ENCODE peak calls at places on chromosome 5, in ten cellular contexts. Y is psoas muscle; R is lower leg skin; V is GM13977; U is uterus; H is CD4-positive, alpha-beta T cell; C is fibroblast of the aortic adventitia; M is fibroblast of mammary gland; G is spleen; F is mucosa of descending colon. T is an unnamed sample.

GRCh38 chr5:65481635-65482271 is at the start of gene ADAMTS6:
- DNase-seq in Y (peak), R (peak), V (peak), U (peak), H (peak), C (peak), M (peak), G (peak), F (peak), T (peak)

GRCh38 chr5:78569441-78569840 is 79.1 kb downstream of the LHFPL2 start:
- DNase-seq in Y (peak), R (no peak), V (no peak), U (peak), H (no peak), C (peak), M (peak), G (no peak), F (no peak), T (no peak)

GRCh38 chr5:36944607-36945225 is 68.1 kb downstream of the NIPBL start:
- DNase-seq in Y (no peak), R (no peak), V (peak), U (no peak), H (no peak), C (peak), M (peak), G (no peak), F (no peak), T (no peak)

GRCh38 chr5:142233083-142234032 is 91.5 kb downstream of the SPRY4 start:
- DNase-seq in Y (no peak), R (no peak), V (no peak), U (no peak), H (no peak), C (no peak), M (no peak), G (no peak), F (no peak), T (no peak)

GRCh38 chr5:142783601-142784291 is 13.6 kb downstream of the ARHGAP26 start:
- DNase-seq in Y (peak), R (peak), V (no peak), U (no peak), H (no peak), C (peak), M (peak), G (no peak), F (no peak), T (no peak)

GRCh38 chr5:107090471-107090870 is 580.3 kb downstream of the EFNA5 start:
- DNase-seq in Y (no peak), R (no peak), V (no peak), U (no peak), H (no peak), C (no peak), M (no peak), G (no peak), F (no peak), T (no peak)

GRCh38 chr5:98775962-98776687 is 2.7 kb downstream of the RGMB start:
- DNase-seq in Y (no peak), R (no peak), V (no peak), U (no peak), H (no peak), C (peak), M (peak), G (no peak), F (no peak), T (no peak)

GRCh38 chr5:10537614-10538013 is 26.3 kb upstream of the ANKRD33B start:
- DNase-seq in Y (no peak), R (no peak), V (no peak), U (no peak), H (no peak), C (no peak), M (no peak), G (no peak), F (no peak), T (no peak)

GRCh38 chr5:129345213-129345925 is 114.7 kb upstream of the ADAMTS19 start:
- DNase-seq in Y (no peak), R (no peak), V (no peak), U (no peak), H (no peak), C (no peak), M (no peak), G (no peak), F (no peak), T (no peak)

GRCh38 chr5:179201986-179202385 is 141.8 kb downstream of the ZNF354C start:
- DNase-seq in Y (peak), R (no peak), V (no peak), U (no peak), H (no peak), C (no peak), M (no peak), G (peak), F (no peak), T (no peak)

GRCh38 chr5:141369994-141370848 is at the start of gene PCDHGB3:
- DNase-seq in Y (no peak), R (no peak), V (peak), U (no peak), H (no peak), C (peak), M (peak), G (no peak), F (peak), T (no peak)

GRCh38 chr5:134784946-134785620 is 26.5 kb downstream of the DDX46 start:
- DNase-seq in Y (no peak), R (no peak), V (no peak), U (no peak), H (no peak), C (peak), M (peak), G (no peak), F (no peak), T (no peak)

GRCh38 chr5:119427052-119427451 is 25.2 kb upstream of the HSD17B4 start:
- DNase-seq in Y (no peak), R (no peak), V (no peak), U (no peak), H (no peak), C (no peak), M (no peak), G (no peak), F (no peak), T (no peak)
- TF ChIP-seq CTCF in Y (no peak), R (no peak), V (no peak), U (no peak), H (no peak), C (no peak), M (no peak), G (no peak), F (no peak), T (no peak)

GRCh38 chr5:146208916-146209522 is 5.6 kb downstream of the RBM27 start:
- DNase-seq in Y (no peak), R (no peak), V (no peak), U (no peak), H (no peak), C (no peak), M (no peak), G (no peak), F (no peak), T (no peak)
- TF ChIP-seq CTCF in Y (peak), R (no peak), V (peak), U (no peak), H (no peak), C (peak), M (peak), G (no peak), F (no peak), T (no peak)

GRCh38 chr5:29370248-29370647 is 1823.2 kb upstream of the CDH6 start:
- DNase-seq in Y (no peak), R (no peak), V (no peak), U (no peak), H (no peak), C (no peak), M (no peak), G (no peak), F (no peak), T (no peak)

DNA sequence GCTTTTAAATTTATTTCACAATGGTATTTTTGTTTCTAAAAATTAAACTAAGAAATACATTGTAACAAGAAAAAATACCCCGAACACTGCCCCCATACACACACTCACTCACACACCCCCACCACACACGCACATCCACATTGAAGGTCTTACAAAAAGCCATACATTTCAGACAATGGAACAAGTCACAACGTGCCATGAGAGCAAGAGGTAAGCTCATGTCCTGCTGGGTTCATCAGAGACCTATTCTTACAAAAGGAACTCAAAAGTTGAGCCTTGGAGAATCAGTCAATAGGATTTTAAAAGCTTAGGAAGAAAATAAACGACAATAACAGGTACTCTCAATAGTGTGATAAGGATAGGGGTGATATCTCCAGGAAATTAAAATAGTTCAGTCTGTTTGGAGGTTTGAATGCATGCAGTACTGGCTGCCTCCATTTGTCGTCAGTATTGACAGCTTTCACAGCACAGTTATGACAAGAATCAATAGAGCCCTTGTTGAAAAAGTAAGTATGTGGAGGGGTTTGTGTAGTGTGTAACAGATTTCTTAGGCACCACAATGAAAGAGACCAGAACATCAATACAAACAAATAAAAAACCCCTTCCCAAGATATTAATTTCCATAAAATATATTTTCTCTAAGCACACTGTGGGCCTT is 1826.2 kb upstream of the CDH6 start:
- DNase-seq in Y (no peak), R (no peak), V (no peak), U (no peak), H (no peak), C (no peak), M (no peak), G (no peak), F (no peak), T (no peak)
- TF ChIP-seq CTCF in Y (no peak), R (no peak), V (peak), U (no peak), H (no peak), C (no peak), M (no peak), G (no peak), F (no peak), T (peak)

GRCh38 chr5:96935556-96936430 is at the start of gene LNPEP:
- DNase-seq in Y (peak), R (peak), V (peak), U (peak), H (peak), C (peak), M (peak), G (peak), F (peak), T (peak)

GRCh38 chr5:96936431-96937221 is 746 bp downstream of the LNPEP start:
- DNase-seq in Y (peak), R (peak), V (peak), U (peak), H (peak), C (peak), M (peak), G (peak), F (no peak), T (peak)

GRCh38 chr5:96934291-96934694 is 1.6 kb upstream of the LNPEP start:
- DNase-seq in Y (no peak), R (no peak), V (no peak), U (no peak), H (no peak), C (peak), M (peak), G (no peak), F (no peak), T (no peak)

GRCh38 chr5:96933764-96934163 is 2.1 kb upstream of the LNPEP start:
- DNase-seq in Y (no peak), R (no peak), V (no peak), U (no peak), H (no peak), C (no peak), M (no peak), G (no peak), F (no peak), T (no peak)

DNA sequence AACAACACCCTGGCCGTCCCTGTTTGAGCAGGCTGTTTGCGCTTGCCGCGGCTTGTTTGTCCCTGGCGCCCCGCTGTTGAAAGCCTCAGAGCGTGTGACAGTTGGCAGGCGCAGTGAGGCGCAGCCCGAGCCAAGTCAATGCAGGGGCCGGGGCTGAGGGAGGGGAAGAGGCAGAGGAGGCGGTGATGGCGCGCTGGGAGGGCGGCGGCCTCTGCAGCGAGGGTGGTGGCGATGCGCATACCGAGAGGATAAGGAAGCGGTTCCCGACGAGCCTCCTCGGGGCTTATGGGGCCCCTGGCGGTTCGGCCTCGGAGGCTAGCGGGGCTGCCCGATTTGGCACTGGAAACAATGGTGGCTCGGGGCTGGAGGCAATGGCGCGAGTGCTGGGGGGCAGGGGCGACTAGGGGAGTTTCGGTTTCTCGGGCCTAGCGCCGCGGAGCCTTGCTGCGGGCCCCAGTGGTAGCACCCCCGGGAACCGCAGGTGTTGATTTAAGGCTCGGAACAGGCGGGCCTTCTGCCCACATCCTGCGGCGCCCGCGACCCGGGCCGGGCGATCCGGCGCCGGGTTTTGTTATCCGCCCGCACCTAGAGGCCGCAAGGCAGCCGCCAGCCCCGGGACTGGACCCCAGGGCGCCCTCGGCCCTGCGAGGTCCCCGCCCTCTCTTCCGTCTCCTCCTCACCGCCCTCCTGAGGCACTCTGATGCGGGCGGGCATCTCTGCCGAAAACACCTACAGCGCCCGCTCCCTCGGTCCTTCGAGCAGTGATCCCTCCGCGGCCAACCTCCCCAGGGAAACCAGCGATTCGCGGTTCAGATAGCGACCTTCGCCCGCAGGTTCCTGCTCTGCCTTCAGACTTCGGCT is 955 bp upstream of the LNPEP start:
- DNase-seq in Y (peak), R (peak), V (peak), U (peak), H (peak), C (peak), M (peak), G (peak), F (peak), T (peak)
- TF ChIP-seq CTCF in Y (no peak), R (no peak), V (no peak), U (no peak), H (no peak), C (no peak), M (no peak), G (no peak), F (no peak), T (peak)

DNA sequence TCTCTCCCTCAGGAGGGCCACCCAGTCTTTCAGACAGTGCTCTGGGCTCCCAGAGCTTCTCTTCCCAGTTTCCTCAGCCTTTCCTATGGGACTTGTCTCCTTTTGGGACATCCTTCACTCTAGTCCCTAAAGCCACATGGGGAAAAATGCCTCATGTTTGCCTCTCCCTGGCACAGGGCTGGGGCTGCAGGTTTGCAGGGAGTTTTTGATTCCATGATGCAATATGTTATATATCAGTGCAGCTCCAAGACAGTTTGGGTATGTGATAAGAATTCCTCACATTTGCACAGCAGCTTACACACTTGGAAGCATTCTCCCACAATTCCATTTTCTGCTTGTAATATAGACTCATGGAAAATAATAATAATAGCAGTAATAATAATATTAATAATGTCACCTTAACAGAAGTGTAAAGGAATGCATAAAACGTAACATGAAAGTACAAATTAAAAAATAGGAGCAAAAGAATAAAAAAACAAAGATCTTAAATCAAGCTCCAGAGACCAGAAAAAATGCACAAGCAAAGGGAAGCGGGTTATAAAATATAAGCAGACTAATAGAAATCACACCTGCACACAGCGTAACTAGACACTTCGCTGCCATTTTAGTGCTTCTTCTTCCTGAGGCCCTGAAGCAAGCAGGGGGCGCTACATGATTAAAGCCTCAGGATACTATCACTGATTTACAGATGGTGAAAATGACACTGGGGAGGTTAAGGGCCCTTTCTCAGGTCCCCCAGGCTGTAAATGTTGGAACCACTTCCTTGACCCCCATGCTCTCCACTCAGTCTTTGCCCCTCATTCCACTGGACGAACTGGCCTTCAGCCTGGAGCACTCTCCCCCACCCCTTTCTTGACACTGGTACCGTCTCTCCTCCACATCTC is 70.0 kb upstream of the IL17B start:
- DNase-seq in Y (no peak), R (no peak), V (no peak), U (no peak), H (no peak), C (peak), M (peak), G (no peak), F (no peak), T (no peak)
- TF ChIP-seq CTCF in Y (peak), R (no peak), V (peak), U (no peak), H (no peak), C (peak), M (peak), G (no peak), F (peak), T (peak)

DNA sequence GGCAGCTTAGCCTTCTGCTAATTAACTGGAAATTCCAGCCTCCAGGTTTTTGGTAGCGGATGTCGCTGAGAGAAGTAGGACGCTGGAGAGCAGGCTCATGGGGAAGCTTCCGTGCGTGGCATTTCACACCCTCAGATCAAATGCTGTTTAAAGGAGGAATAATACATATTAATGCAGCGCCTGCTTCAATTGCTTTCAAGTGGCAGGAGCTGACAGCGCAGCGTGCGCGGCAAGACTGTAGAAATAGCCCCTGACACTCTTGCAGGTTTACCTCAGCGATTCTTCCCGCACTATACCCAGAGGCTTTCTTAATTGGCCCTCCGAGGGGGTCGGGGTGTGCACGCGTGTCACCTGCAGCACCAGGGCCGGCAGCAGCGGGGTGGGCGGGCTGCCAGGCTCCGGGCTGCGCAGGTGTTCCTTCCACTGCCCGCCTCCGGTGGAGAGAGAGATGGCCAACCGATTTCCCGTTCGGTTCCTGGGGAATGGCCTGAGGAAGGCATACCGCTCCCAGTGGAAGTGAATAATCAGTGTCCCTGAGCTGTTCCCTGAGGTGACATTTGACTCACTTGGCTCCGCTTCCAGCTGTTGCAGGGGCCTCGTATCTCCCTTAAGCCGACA is 427.9 kb downstream of the KCTD16 start:
- DNase-seq in Y (no peak), R (no peak), V (no peak), U (no peak), H (no peak), C (no peak), M (no peak), G (peak), F (no peak), T (no peak)
- TF ChIP-seq CTCF in Y (no peak), R (no peak), V (no peak), U (no peak), H (no peak), C (no peak), M (no peak), G (no peak), F (no peak), T (no peak)

GRCh38 chr5:144332265-144332664 is 161.6 kb downstream of the KCTD16 start:
- DNase-seq in Y (no peak), R (no peak), V (no peak), U (no peak), H (no peak), C (no peak), M (no peak), G (no peak), F (no peak), T (no peak)
- TF ChIP-seq CTCF in Y (no peak), R (no peak), V (peak), U (no peak), H (no peak), C (peak), M (no peak), G (no peak), F (no peak), T (peak)

GRCh38 chr5:174325441-174325840 is 279.9 kb downstream of the NSG2 start:
- DNase-seq in Y (no peak), R (no peak), V (no peak), U (no peak), H (no peak), C (no peak), M (no peak), G (peak), F (no peak), T (no peak)

GRCh38 chr5:174324680-174325079 is 279.2 kb downstream of the NSG2 start:
- DNase-seq in Y (no peak), R (no peak), V (no peak), U (no peak), H (no peak), C (peak), M (peak), G (no peak), F (no peak), T (no peak)

GRCh38 chr5:174326372-174326771 is 280.9 kb downstream of the NSG2 start:
- DNase-seq in Y (no peak), R (no peak), V (no peak), U (no peak), H (no peak), C (no peak), M (no peak), G (no peak), F (no peak), T (no peak)

GRCh38 chr5:174327317-174327864 is 281.9 kb downstream of the NSG2 start:
- DNase-seq in Y (peak), R (no peak), V (peak), U (no peak), H (no peak), C (peak), M (peak), G (no peak), F (peak), T (peak)

DNA sequence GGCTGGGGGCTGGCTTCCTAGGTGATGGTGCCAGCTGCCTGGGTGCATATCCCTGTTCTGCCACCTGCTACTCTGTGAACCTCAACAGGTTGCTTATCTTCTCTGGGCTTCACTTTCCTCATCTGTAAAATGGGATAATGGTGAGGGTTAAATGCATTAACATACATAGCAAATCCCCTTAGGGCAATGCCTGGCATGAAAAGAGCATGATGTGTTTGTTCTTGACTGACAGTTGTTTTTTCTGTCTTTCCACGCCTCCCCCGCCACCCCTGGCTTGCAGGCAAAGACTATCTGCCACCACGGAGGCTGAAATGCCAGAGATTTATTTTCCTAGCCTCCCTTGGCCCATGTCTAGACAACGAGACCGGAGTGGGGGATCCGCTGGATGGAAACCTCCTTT is 280.5 kb downstream of the NSG2 start:
- DNase-seq in Y (no peak), R (no peak), V (no peak), U (no peak), H (no peak), C (no peak), M (no peak), G (peak), F (no peak), T (no peak)
- TF ChIP-seq CTCF in Y (no peak), R (no peak), V (no peak), U (no peak), H (no peak), C (no peak), M (no peak), G (no peak), F (no peak), T (no peak)